ENCODE peak calls at places on chromosomes 2 and 18, in five cellular contexts. S is SK-N-SH, B is H1, Y is transverse colon, Z is GM12878. R is an unnamed sample.

GRCh38 chr2:17791121-17791902 is 24.9 kb upstream of the MSGN1 start:
- DNase-seq in S (no peak), B (no peak), Y (no peak), Z (no peak), R (no peak)

GRCh38 chr2:105977212-105977611 is 216.9 kb downstream of the UXS1 start:
- DNase-seq in S (no peak), B (no peak), Y (no peak), Z (no peak), R (no peak)

GRCh38 chr2:206442854-206443734 is at the start of gene ADAM23:
- DNase-seq in S (peak), B (peak), Y (no peak), Z (no peak), R (no peak)

GRCh38 chr2:25323042-25323514 is 18.6 kb downstream of the DNMT3A start:
- DNase-seq in S (no peak), B (peak), Y (no peak), Z (no peak), R (no peak)

GRCh38 chr2:42794271-42795046 is 2.1 kb upstream of the HAAO start:
- DNase-seq in S (peak), B (peak), Y (peak), Z (no peak), R (no peak)

GRCh38 chr2:220279372-220279771 is 651.9 kb downstream of the SLC4A3 start:
- DNase-seq in S (no peak), B (no peak), Y (no peak), Z (no peak), R (no peak)

GRCh38 chr2:230900336-230900995 is 24.6 kb downstream of the GPR55 start:
- DNase-seq in S (no peak), B (no peak), Y (peak), Z (no peak), R (no peak)

GRCh38 chr18:32183503-32183902 is 6.3 kb upstream of the MEP1B start:
- DNase-seq in S (no peak), B (no peak), Y (no peak), Z (no peak), R (no peak)

GRCh38 chr2:99679518-99679917 is 189.7 kb upstream of the REV1 start:
- DNase-seq in S (no peak), B (no peak), Y (no peak), Z (no peak), R (no peak)

GRCh38 chr2:156800065-156800556 is 363.9 kb downstream of the GPD2 start:
- DNase-seq in S (no peak), B (no peak), Y (no peak), Z (no peak), R (no peak)

GRCh38 chr2:232350804-232351685 is 27.5 kb upstream of the ALPP start:
- DNase-seq in S (no peak), B (no peak), Y (no peak), Z (no peak), R (peak)

GRCh38 chr2:149027602-149028250 is 10.8 kb upstream of the LYPD6B start:
- DNase-seq in S (no peak), B (no peak), Y (no peak), Z (no peak), R (no peak)

GRCh38 chr2:238376884-238377391 is 49.8 kb upstream of the ASB1 start:
- DNase-seq in S (no peak), B (no peak), Y (no peak), Z (no peak), R (no peak)

GRCh38 chr2:171893196-171893823 is 734 bp downstream of the SLC25A12 start:
- DNase-seq in S (peak), B (no peak), Y (no peak), Z (no peak), R (no peak)

GRCh38 chr2:3741372-3741771 is 38.0 kb downstream of the DCDC2C start:
- DNase-seq in S (no peak), B (no peak), Y (no peak), Z (no peak), R (no peak)

GRCh38 chr2:209472386-209472832 is 48.6 kb downstream of the MAP2 start:
- DNase-seq in S (no peak), B (no peak), Y (no peak), Z (no peak), R (no peak)

GRCh38 chr18:44452346-44452745 is 228.3 kb upstream of the SETBP1 start:
- DNase-seq in S (no peak), B (no peak), Y (no peak), Z (no peak), R (no peak)

GRCh38 chr18:36493349-36494281 is 196.1 kb downstream of the FHOD3 start:
- DNase-seq in S (no peak), B (no peak), Y (no peak), Z (no peak), R (no peak)

GRCh38 chr18:54267688-54268087 is 1.6 kb upstream of the POLI start:
- DNase-seq in S (no peak), B (no peak), Y (no peak), Z (no peak), R (no peak)

GRCh38 chr18:54269924-54270844 is 867 bp downstream of the POLI start:
- DNase-seq in S (peak), B (no peak), Y (peak), Z (no peak), R (no peak)
- TF ChIP-seq POLR2AphosphoS5 in S (no peak), B (peak), Y (no peak), Z (peak), R (no peak)

DNA sequence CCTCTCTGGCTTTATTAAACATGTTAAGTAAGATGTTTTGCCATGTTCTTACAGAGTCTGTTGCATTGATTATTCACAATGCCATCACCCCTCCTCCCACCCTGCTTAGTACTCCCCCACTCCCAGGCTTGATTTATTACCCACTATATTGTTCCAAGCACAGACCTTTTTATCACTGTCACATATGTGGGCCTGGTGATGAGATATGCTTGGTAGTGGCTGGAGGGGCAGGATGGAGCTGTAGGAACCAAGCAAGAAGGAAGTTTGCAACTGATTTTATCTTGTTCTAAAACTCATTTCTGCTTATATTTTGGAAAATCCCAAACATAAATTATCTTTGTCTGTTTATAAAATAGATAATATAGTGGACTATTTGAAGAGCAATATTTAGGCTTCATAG is 748.3 kb upstream of the CELF4 start:
- DNase-seq in S (peak), B (no peak), Y (no peak), Z (no peak), R (no peak)
- TF ChIP-seq EP300 in S (no peak), B (no peak), Y (no peak), Z (no peak), R (no peak)

GRCh38 chr2:147030966-147031760 is 813.7 kb upstream of the ACVR2A start:
- DNase-seq in S (no peak), B (no peak), Y (no peak), Z (no peak), R (no peak)
- TF ChIP-seq POLR2AphosphoS5 in S (no peak), B (no peak), Y (no peak), Z (no peak), R (no peak)

GRCh38 chr2:45902952-45903351 is 251.5 kb downstream of the PRKCE start:
- DNase-seq in S (no peak), B (no peak), Y (no peak), Z (no peak), R (no peak)
- TF ChIP-seq EP300 in S (no peak), B (no peak), Y (no peak), Z (no peak), R (no peak)

DNA sequence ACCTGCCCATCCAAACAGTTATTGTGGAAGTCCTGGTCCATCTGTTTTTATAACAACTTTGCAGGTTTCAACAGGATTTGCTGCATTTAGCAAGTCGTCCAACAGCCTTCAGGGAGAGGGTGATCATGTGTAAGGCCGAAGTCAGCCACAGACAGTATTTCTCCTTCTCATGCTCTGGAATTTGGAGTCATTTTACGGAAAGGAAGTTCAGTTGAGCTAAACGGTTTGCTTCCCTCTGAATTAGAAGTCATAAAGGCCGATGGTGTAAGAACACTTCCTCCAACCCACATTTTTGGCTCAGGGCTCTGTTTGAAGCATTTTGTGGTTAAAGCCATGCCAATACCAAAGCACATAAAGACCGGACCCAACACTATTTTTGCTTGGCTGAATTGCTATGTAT is 129.4 kb downstream of the TMEM182 start:
- DNase-seq in S (no peak), B (no peak), Y (no peak), Z (no peak), R (no peak)
- TF ChIP-seq POLR2AphosphoS5 in S (no peak), B (no peak), Y (no peak), Z (no peak), R (no peak)

DNA sequence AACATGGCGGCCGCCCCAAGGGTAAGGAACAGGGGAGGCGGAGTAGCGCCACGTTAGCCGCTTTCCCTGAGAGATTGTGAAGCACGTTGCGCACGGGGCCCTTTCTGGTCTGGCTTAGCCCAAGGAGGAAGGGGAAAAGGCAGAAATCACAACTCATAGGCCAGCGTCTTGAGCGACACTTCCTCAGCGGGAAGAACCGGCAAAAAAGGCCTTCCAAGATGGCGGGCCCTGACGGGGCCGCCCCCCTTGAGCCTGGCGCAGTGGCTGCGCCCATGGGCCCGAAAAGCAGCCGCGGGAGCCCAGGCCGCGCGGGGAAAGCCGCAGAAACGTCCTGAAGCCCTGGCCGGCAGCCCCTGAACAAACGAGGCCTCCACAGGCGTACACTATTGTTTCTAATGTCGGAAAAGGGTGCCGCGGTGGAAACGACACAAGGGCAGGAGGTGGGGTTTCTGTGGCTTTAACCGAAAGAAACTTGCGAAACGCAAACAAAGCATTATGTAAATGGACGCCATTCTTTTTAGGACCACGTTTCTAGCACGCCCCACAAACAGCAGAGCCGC is 919 bp upstream of the PCBP1 start:
- DNase-seq in S (peak), B (no peak), Y (peak), Z (peak), R (peak)
- TF ChIP-seq EP300 in S (no peak), B (no peak), Y (no peak), Z (no peak), R (no peak)

GRCh38 chr18:9577361-9577760 is 37.0 kb downstream of the PPP4R1 start:
- DNase-seq in S (no peak), B (no peak), Y (no peak), Z (no peak), R (no peak)

GRCh38 chr18:9571546-9571945 is 42.8 kb downstream of the PPP4R1 start:
- DNase-seq in S (no peak), B (no peak), Y (no peak), Z (no peak), R (no peak)

GRCh38 chr18:9578306-9578705 is 36.1 kb downstream of the PPP4R1 start:
- DNase-seq in S (no peak), B (no peak), Y (no peak), Z (no peak), R (no peak)

GRCh38 chr18:9574473-9575115 is 39.8 kb downstream of the PPP4R1 start:
- DNase-seq in S (no peak), B (no peak), Y (no peak), Z (no peak), R (no peak)

DNA sequence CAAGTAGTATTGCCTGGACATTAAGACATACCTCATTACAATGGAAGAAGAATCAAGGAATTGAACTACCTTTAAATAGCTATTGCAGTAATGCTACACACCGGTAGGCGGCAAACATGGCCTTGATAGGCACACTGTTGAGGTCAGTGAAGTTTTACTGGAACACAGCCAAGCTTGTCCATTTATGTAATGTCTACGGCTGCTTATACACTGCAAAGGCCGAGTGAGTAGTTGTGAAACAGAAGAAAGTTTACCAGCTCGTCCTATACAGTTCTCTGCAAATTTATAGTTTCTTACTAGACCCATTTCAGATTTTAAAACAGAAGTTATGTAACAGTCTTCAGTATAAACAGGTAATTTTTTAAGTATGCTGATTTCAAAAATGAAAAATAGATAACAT is 38.8 kb downstream of the PPP4R1 start:
- DNase-seq in S (peak), B (no peak), Y (peak), Z (no peak), R (peak)
- TF ChIP-seq POLR2AphosphoS5 in S (no peak), B (no peak), Y (peak), Z (no peak), R (peak)

DNA sequence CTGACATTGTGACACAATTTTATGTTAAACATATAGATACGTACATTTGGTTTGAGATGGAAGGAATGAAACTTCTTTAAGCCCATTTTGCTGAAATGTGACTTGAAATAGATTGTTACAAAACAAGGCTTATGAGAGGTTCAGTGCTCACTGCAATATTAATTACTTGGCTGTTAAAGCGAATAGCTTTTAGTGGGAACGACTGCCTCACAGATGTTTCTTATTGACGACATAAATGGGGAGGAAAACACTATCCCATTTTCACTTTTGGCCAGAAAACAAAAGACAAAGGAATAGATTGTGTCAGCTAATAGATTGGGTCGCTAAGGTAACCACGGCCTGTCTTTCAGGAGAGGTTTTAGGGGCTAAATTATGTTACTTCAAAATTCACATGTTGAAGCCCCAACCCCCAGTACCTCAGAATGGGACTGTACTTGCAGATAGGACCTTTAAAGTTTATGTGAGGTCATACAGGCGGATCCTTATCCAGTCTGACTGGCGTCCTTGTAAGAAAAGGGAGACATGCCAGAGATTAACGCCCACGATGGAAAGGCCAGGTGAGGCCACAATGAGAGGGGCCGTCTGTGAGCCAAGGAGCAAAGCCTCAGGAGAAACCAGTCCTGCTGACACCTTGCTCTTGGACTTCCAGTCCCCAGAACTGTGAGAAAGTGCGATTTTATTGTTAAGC is 10.8 kb downstream of the INPP1 start:
- DNase-seq in S (peak), B (no peak), Y (no peak), Z (no peak), R (no peak)
- TF ChIP-seq EP300 in S (no peak), B (no peak), Y (no peak), Z (no peak), R (no peak)